ENCODE peak calls at places on chromosomes 1 and 21, in four cellular contexts. A is activated CD4-positive, CD25-positive, alpha-beta regulatory T cell treated with anti-CD3 and anti-CD28 coated beads, Interleukin-2, amount 50 U/mL, for 72 hours; S is epithelial cell of proximal tubule; H is T-cell. Z is an unnamed sample.
A peak's percentile ranks its signal among the peaks of the same experiment; 100 is the strongest.

GRCh38 chr1:27348861-27349783 is 7.3 kb downstream of the SYTL1 start:
- DNase-seq in A (no peak), S (no peak), H (peak; percentile 43), Z (no peak)

GRCh38 chr1:212487286-212487685 is 54.6 kb downstream of the NENF start:
- DNase-seq in A (no peak), S (no peak), H (no peak), Z (no peak)

GRCh38 chr1:206895837-206896242 is 1.4 kb upstream of the IL24 start:
- DNase-seq in A (no peak), S (no peak), H (no peak), Z (no peak)

GRCh38 chr1:201299968-201300367 is 16.7 kb downstream of the PKP1 start:
- DNase-seq in A (no peak), S (no peak), H (no peak), Z (no peak)

GRCh38 chr1:47644216-47644581 is 206.4 kb downstream of the FOXD2 start:
- DNase-seq in A (no peak), S (no peak), H (no peak), Z (no peak)

GRCh38 chr1:184576822-184577790 is 177.6 kb downstream of the EDEM3 start:
- DNase-seq in A (no peak), S (no peak), H (no peak), Z (no peak)

GRCh38 chr1:225767591-225768540 is 9.8 kb upstream of the SRP9 start:
- DNase-seq in A (no peak), S (no peak), H (no peak), Z (no peak)

GRCh38 chr1:152037920-152038658 is 1.3 kb upstream of the S100A11 start:
- DNase-seq in A (no peak), S (no peak), H (no peak), Z (no peak)

GRCh38 chr1:156717411-156717810 is 10.9 kb upstream of the METTL25B start:
- DNase-seq in A (no peak), S (no peak), H (no peak), Z (no peak)

GRCh38 chr1:167799747-167800146 is 78.0 kb downstream of the MPZL1 start:
- DNase-seq in A (no peak), S (no peak), H (no peak), Z (no peak)

GRCh38 chr1:157955860-157956259 is 37.6 kb upstream of the KIRREL1 start:
- DNase-seq in A (no peak), S (no peak), H (no peak), Z (no peak)

GRCh38 chr1:185813401-185813979 is 79.3 kb downstream of the HMCN1 start:
- DNase-seq in A (no peak), S (peak; percentile 10), H (no peak), Z (no peak)

GRCh38 chr21:14487490-14488432 is 58.4 kb downstream of the SAMSN1 start:
- DNase-seq in A (no peak), S (no peak), H (no peak), Z (no peak)

GRCh38 chr1:9593492-9594465 is 5.1 kb downstream of the TMEM201 start:
- DNase-seq in A (no peak), S (no peak), H (no peak), Z (no peak)

GRCh38 chr1:30670195-30671060 is 53.0 kb downstream of the MATN1 start:
- DNase-seq in A (no peak), S (no peak), H (no peak), Z (no peak)

Z was measured in T-helper 9 cell.